ENCODE peak calls at places on chromosomes 4 and X, in eight cellular contexts. One of them, this sample, is unnamed.

GRCh38 chrX:45771560-45772340 is 571.1 kb upstream of the DIPK2B start:
- DNase-seq in ELF-1: no peak
- DNase-seq in A549: peak
- DNase-seq in foreskin keratinocyte: peak
- DNase-seq in dermis blood vessel endothelial cell: peak
- DNase-seq in RPMI7951: peak
- DNase-seq in NCI-H1105: no peak
- DNase-seq in activated CD8-positive, alpha-beta memory T cell treated with anti-CD3 and anti-CD28 coated beads for 48 hours: no peak
- DNase-seq in this sample: no peak

GRCh38 chr4:74934016-74934821 is 1.3 kb downstream of the PARM1 start:
- DNase-seq in ELF-1: peak
- DNase-seq in A549: no peak
- DNase-seq in foreskin keratinocyte: peak
- DNase-seq in dermis blood vessel endothelial cell: peak
- DNase-seq in RPMI7951: peak
- DNase-seq in NCI-H1105: peak
- DNase-seq in activated CD8-positive, alpha-beta memory T cell treated with anti-CD3 and anti-CD28 coated beads for 48 hours: no peak
- DNase-seq in this sample: no peak

GRCh38 chrX:130173190-130173895 is 1.6 kb downstream of the RAB33A start:
- DNase-seq in ELF-1: no peak
- DNase-seq in A549: no peak
- DNase-seq in foreskin keratinocyte: no peak
- DNase-seq in dermis blood vessel endothelial cell: peak
- DNase-seq in RPMI7951: peak
- DNase-seq in NCI-H1105: no peak
- DNase-seq in activated CD8-positive, alpha-beta memory T cell treated with anti-CD3 and anti-CD28 coated beads for 48 hours: peak
- DNase-seq in this sample: no peak

GRCh38 chrX:129719931-129720520 is 18.8 kb upstream of the XPNPEP2 start:
- DNase-seq in ELF-1: no peak
- DNase-seq in A549: no peak
- DNase-seq in foreskin keratinocyte: no peak
- DNase-seq in dermis blood vessel endothelial cell: peak
- DNase-seq in RPMI7951: no peak
- DNase-seq in NCI-H1105: no peak
- DNase-seq in activated CD8-positive, alpha-beta memory T cell treated with anti-CD3 and anti-CD28 coated beads for 48 hours: no peak
- DNase-seq in this sample: no peak

GRCh38 chr4:56106180-56106579 is 157.4 kb downstream of the CEP135 start:
- DNase-seq in ELF-1: no peak
- DNase-seq in A549: no peak
- DNase-seq in foreskin keratinocyte: no peak
- DNase-seq in dermis blood vessel endothelial cell: no peak
- DNase-seq in RPMI7951: no peak
- DNase-seq in NCI-H1105: no peak
- DNase-seq in activated CD8-positive, alpha-beta memory T cell treated with anti-CD3 and anti-CD28 coated beads for 48 hours: no peak
- DNase-seq in this sample: no peak

GRCh38 chrX:49912866-49913265 is 9.5 kb upstream of the CLCN5 start:
- DNase-seq in ELF-1: no peak
- DNase-seq in A549: no peak
- DNase-seq in foreskin keratinocyte: no peak
- DNase-seq in dermis blood vessel endothelial cell: no peak
- DNase-seq in RPMI7951: no peak
- DNase-seq in NCI-H1105: no peak
- DNase-seq in activated CD8-positive, alpha-beta memory T cell treated with anti-CD3 and anti-CD28 coated beads for 48 hours: no peak
- DNase-seq in this sample: no peak

GRCh38 chrX:88613338-88613737 is 133.7 kb upstream of the CPXCR1 start:
- DNase-seq in ELF-1: peak
- DNase-seq in A549: peak
- DNase-seq in foreskin keratinocyte: peak
- DNase-seq in dermis blood vessel endothelial cell: peak
- DNase-seq in RPMI7951: no peak
- DNase-seq in NCI-H1105: peak
- DNase-seq in activated CD8-positive, alpha-beta memory T cell treated with anti-CD3 and anti-CD28 coated beads for 48 hours: no peak
- DNase-seq in this sample: no peak

GRCh38 chr4:39407584-39407885 is 805 bp downstream of the KLB start:
- DNase-seq in ELF-1: no peak
- DNase-seq in A549: no peak
- DNase-seq in foreskin keratinocyte: no peak
- DNase-seq in dermis blood vessel endothelial cell: no peak
- DNase-seq in RPMI7951: no peak
- DNase-seq in NCI-H1105: no peak
- DNase-seq in activated CD8-positive, alpha-beta memory T cell treated with anti-CD3 and anti-CD28 coated beads for 48 hours: no peak
- DNase-seq in this sample: no peak

GRCh38 chr4:150283689-150284088 is 205.4 kb downstream of the DCLK2 start:
- DNase-seq in ELF-1: no peak
- DNase-seq in A549: peak
- DNase-seq in foreskin keratinocyte: no peak
- DNase-seq in dermis blood vessel endothelial cell: no peak
- DNase-seq in RPMI7951: peak
- DNase-seq in NCI-H1105: no peak
- DNase-seq in activated CD8-positive, alpha-beta memory T cell treated with anti-CD3 and anti-CD28 coated beads for 48 hours: no peak
- DNase-seq in this sample: no peak

GRCh38 chrX:130801901-130802300 is 101.1 kb downstream of the ENOX2 start:
- DNase-seq in ELF-1: no peak
- DNase-seq in A549: no peak
- DNase-seq in foreskin keratinocyte: no peak
- DNase-seq in dermis blood vessel endothelial cell: no peak
- DNase-seq in RPMI7951: no peak
- DNase-seq in NCI-H1105: no peak
- DNase-seq in activated CD8-positive, alpha-beta memory T cell treated with anti-CD3 and anti-CD28 coated beads for 48 hours: no peak
- DNase-seq in this sample: no peak

GRCh38 chrX:12978205-12979010 is 3.5 kb downstream of the TMSB4X start:
- DNase-seq in ELF-1: peak
- DNase-seq in A549: peak
- DNase-seq in foreskin keratinocyte: peak
- DNase-seq in dermis blood vessel endothelial cell: peak
- DNase-seq in RPMI7951: peak
- DNase-seq in NCI-H1105: no peak
- DNase-seq in activated CD8-positive, alpha-beta memory T cell treated with anti-CD3 and anti-CD28 coated beads for 48 hours: no peak
- DNase-seq in this sample: no peak

GRCh38 chrX:130179579-130180215 is 7.9 kb downstream of the RAB33A start:
- DNase-seq in ELF-1: no peak
- DNase-seq in A549: no peak
- DNase-seq in foreskin keratinocyte: peak
- DNase-seq in dermis blood vessel endothelial cell: peak
- DNase-seq in RPMI7951: no peak
- DNase-seq in NCI-H1105: no peak
- DNase-seq in activated CD8-positive, alpha-beta memory T cell treated with anti-CD3 and anti-CD28 coated beads for 48 hours: no peak
- DNase-seq in this sample: no peak

GRCh38 chrX:79182616-79183015 is 38.1 kb downstream of the GPR174 start:
- DNase-seq in ELF-1: no peak
- DNase-seq in A549: no peak
- DNase-seq in foreskin keratinocyte: no peak
- DNase-seq in dermis blood vessel endothelial cell: no peak
- DNase-seq in RPMI7951: no peak
- DNase-seq in NCI-H1105: no peak
- DNase-seq in activated CD8-positive, alpha-beta memory T cell treated with anti-CD3 and anti-CD28 coated beads for 48 hours: no peak
- DNase-seq in this sample: no peak

GRCh38 chr4:73897380-73898136 is 28.4 kb downstream of the CXCL1 start:
- DNase-seq in ELF-1: no peak
- DNase-seq in A549: no peak
- DNase-seq in foreskin keratinocyte: no peak
- DNase-seq in dermis blood vessel endothelial cell: no peak
- DNase-seq in RPMI7951: peak
- DNase-seq in NCI-H1105: no peak
- DNase-seq in activated CD8-positive, alpha-beta memory T cell treated with anti-CD3 and anti-CD28 coated beads for 48 hours: no peak
- DNase-seq in this sample: no peak

GRCh38 chr4:41539711-41540110 is 1.8 kb downstream of the LIMCH1 start:
- DNase-seq in ELF-1: no peak
- DNase-seq in A549: no peak
- DNase-seq in foreskin keratinocyte: no peak
- DNase-seq in dermis blood vessel endothelial cell: peak
- DNase-seq in RPMI7951: no peak
- DNase-seq in NCI-H1105: no peak
- DNase-seq in activated CD8-positive, alpha-beta memory T cell treated with anti-CD3 and anti-CD28 coated beads for 48 hours: no peak
- DNase-seq in this sample: no peak

GRCh38 chr4:139806929-139807328 is 141.3 kb downstream of the MGST2 start:
- DNase-seq in ELF-1: no peak
- DNase-seq in A549: no peak
- DNase-seq in foreskin keratinocyte: no peak
- DNase-seq in dermis blood vessel endothelial cell: no peak
- DNase-seq in RPMI7951: no peak
- DNase-seq in NCI-H1105: no peak
- DNase-seq in activated CD8-positive, alpha-beta memory T cell treated with anti-CD3 and anti-CD28 coated beads for 48 hours: no peak
- DNase-seq in this sample: no peak

GRCh38 chrX:18733273-18733672 is 25.8 kb downstream of the PPEF1 start:
- DNase-seq in ELF-1: no peak
- DNase-seq in A549: no peak
- DNase-seq in foreskin keratinocyte: no peak
- DNase-seq in dermis blood vessel endothelial cell: no peak
- DNase-seq in RPMI7951: no peak
- DNase-seq in NCI-H1105: no peak
- DNase-seq in activated CD8-positive, alpha-beta memory T cell treated with anti-CD3 and anti-CD28 coated beads for 48 hours: no peak
- DNase-seq in this sample: no peak

GRCh38 chrX:121832446-121832845 is 785.0 kb downstream of the GLUD2 start:
- DNase-seq in ELF-1: no peak
- DNase-seq in A549: no peak
- DNase-seq in foreskin keratinocyte: no peak
- DNase-seq in dermis blood vessel endothelial cell: no peak
- DNase-seq in RPMI7951: no peak
- DNase-seq in NCI-H1105: no peak
- DNase-seq in activated CD8-positive, alpha-beta memory T cell treated with anti-CD3 and anti-CD28 coated beads for 48 hours: no peak
- DNase-seq in this sample: no peak

GRCh38 chrX:107659286-107659685 is 31.0 kb downstream of the PRPS1 start:
- DNase-seq in ELF-1: no peak
- DNase-seq in A549: no peak
- DNase-seq in foreskin keratinocyte: no peak
- DNase-seq in dermis blood vessel endothelial cell: no peak
- DNase-seq in RPMI7951: no peak
- DNase-seq in NCI-H1105: no peak
- DNase-seq in activated CD8-positive, alpha-beta memory T cell treated with anti-CD3 and anti-CD28 coated beads for 48 hours: no peak
- DNase-seq in this sample: no peak

GRCh38 chr4:154564311-154564710 is 1.5 kb downstream of the FGB start:
- DNase-seq in ELF-1: no peak
- DNase-seq in A549: no peak
- DNase-seq in foreskin keratinocyte: peak
- DNase-seq in dermis blood vessel endothelial cell: no peak
- DNase-seq in RPMI7951: no peak
- DNase-seq in NCI-H1105: no peak
- DNase-seq in activated CD8-positive, alpha-beta memory T cell treated with anti-CD3 and anti-CD28 coated beads for 48 hours: no peak
- DNase-seq in this sample: no peak

GRCh38 chr4:42262701-42263490 is 110.4 kb upstream of the BEND4 start:
- DNase-seq in ELF-1: no peak
- DNase-seq in A549: no peak
- DNase-seq in foreskin keratinocyte: no peak
- DNase-seq in dermis blood vessel endothelial cell: peak
- DNase-seq in RPMI7951: no peak
- DNase-seq in NCI-H1105: no peak
- DNase-seq in activated CD8-positive, alpha-beta memory T cell treated with anti-CD3 and anti-CD28 coated beads for 48 hours: no peak
- DNase-seq in this sample: no peak

GRCh38 chr4:173508386-173509002 is 21.5 kb downstream of the HAND2 start:
- DNase-seq in ELF-1: peak
- DNase-seq in A549: no peak
- DNase-seq in foreskin keratinocyte: no peak
- DNase-seq in dermis blood vessel endothelial cell: no peak
- DNase-seq in RPMI7951: no peak
- DNase-seq in NCI-H1105: no peak
- DNase-seq in activated CD8-positive, alpha-beta memory T cell treated with anti-CD3 and anti-CD28 coated beads for 48 hours: no peak
- DNase-seq in this sample: no peak

GRCh38 chrX:118698516-118699247 is 28.7 kb upstream of the IL13RA1 start:
- DNase-seq in ELF-1: no peak
- DNase-seq in A549: no peak
- DNase-seq in foreskin keratinocyte: peak
- DNase-seq in dermis blood vessel endothelial cell: peak
- DNase-seq in RPMI7951: peak
- DNase-seq in NCI-H1105: no peak
- DNase-seq in activated CD8-positive, alpha-beta memory T cell treated with anti-CD3 and anti-CD28 coated beads for 48 hours: no peak
- DNase-seq in this sample: no peak

GRCh38 chr4:139502312-139502946 is 48.5 kb downstream of the RAB33B start:
- DNase-seq in ELF-1: no peak
- DNase-seq in A549: no peak
- DNase-seq in foreskin keratinocyte: no peak
- DNase-seq in dermis blood vessel endothelial cell: peak
- DNase-seq in RPMI7951: no peak
- DNase-seq in NCI-H1105: no peak
- DNase-seq in activated CD8-positive, alpha-beta memory T cell treated with anti-CD3 and anti-CD28 coated beads for 48 hours: no peak
- DNase-seq in this sample: no peak

GRCh38 chrX:139196890-139197289 is 333.6 kb upstream of the F9 start:
- DNase-seq in ELF-1: no peak
- DNase-seq in A549: no peak
- DNase-seq in foreskin keratinocyte: no peak
- DNase-seq in dermis blood vessel endothelial cell: no peak
- DNase-seq in RPMI7951: no peak
- DNase-seq in NCI-H1105: no peak
- DNase-seq in activated CD8-positive, alpha-beta memory T cell treated with anti-CD3 and anti-CD28 coated beads for 48 hours: no peak
- DNase-seq in this sample: no peak

GRCh38 chr4:102825261-102826071 is 1.9 kb downstream of the UBE2D3 start:
- DNase-seq in ELF-1: peak
- DNase-seq in A549: peak
- DNase-seq in foreskin keratinocyte: peak
- DNase-seq in dermis blood vessel endothelial cell: peak
- DNase-seq in RPMI7951: peak
- DNase-seq in NCI-H1105: no peak
- DNase-seq in activated CD8-positive, alpha-beta memory T cell treated with anti-CD3 and anti-CD28 coated beads for 48 hours: no peak
- DNase-seq in this sample: no peak

GRCh38 chrX:155745792-155746191 is 133.0 kb upstream of the TMLHE start:
- DNase-seq in ELF-1: no peak
- DNase-seq in A549: peak
- DNase-seq in foreskin keratinocyte: peak
- DNase-seq in dermis blood vessel endothelial cell: peak
- DNase-seq in RPMI7951: peak
- DNase-seq in NCI-H1105: peak
- DNase-seq in activated CD8-positive, alpha-beta memory T cell treated with anti-CD3 and anti-CD28 coated beads for 48 hours: no peak
- DNase-seq in this sample: no peak

GRCh38 chr4:101643201-101643600 is 147.3 kb upstream of the BANK1 start:
- DNase-seq in ELF-1: no peak
- DNase-seq in A549: no peak
- DNase-seq in foreskin keratinocyte: peak
- DNase-seq in dermis blood vessel endothelial cell: no peak
- DNase-seq in RPMI7951: peak
- DNase-seq in NCI-H1105: no peak
- DNase-seq in activated CD8-positive, alpha-beta memory T cell treated with anti-CD3 and anti-CD28 coated beads for 48 hours: no peak
- DNase-seq in this sample: no peak

GRCh38 chrX:72094894-72095293 is 36.8 kb downstream of the RTL5 start:
- DNase-seq in ELF-1: peak
- DNase-seq in A549: no peak
- DNase-seq in foreskin keratinocyte: no peak
- DNase-seq in dermis blood vessel endothelial cell: peak
- DNase-seq in RPMI7951: peak
- DNase-seq in NCI-H1105: peak
- DNase-seq in activated CD8-positive, alpha-beta memory T cell treated with anti-CD3 and anti-CD28 coated beads for 48 hours: no peak
- DNase-seq in this sample: no peak

GRCh38 chr4:8368998-8369397 is 71.5 kb downstream of the ACOX3 start:
- DNase-seq in ELF-1: no peak
- DNase-seq in A549: no peak
- DNase-seq in foreskin keratinocyte: no peak
- DNase-seq in dermis blood vessel endothelial cell: no peak
- DNase-seq in RPMI7951: no peak
- DNase-seq in NCI-H1105: no peak
- DNase-seq in activated CD8-positive, alpha-beta memory T cell treated with anti-CD3 and anti-CD28 coated beads for 48 hours: no peak
- DNase-seq in this sample: no peak

This sample was measured in D721Med.